ENCODE peak calls at places on chromosomes 1 and 21, in seven cellular contexts. P, O, U, M, X, Z and K are unnamed samples.

GRCh38 chr1:15094719-15095491 is 58.6 kb upstream of the TMEM51 start:
- DNase-seq in P (no peak), O (no peak), U (no peak), M (no peak), X (no peak), Z (no peak), K (no peak)

GRCh38 chr1:110476028-110476765 is 25.2 kb downstream of the PROK1 start:
- DNase-seq in P (no peak), O (no peak), U (no peak), M (no peak), X (no peak), Z (no peak), K (no peak)

GRCh38 chr21:46557919-46558392 is 46.9 kb downstream of the S100B start:
- DNase-seq in P (no peak), O (no peak), U (no peak), M (no peak), X (no peak), Z (no peak), K (peak; percentile 77)

GRCh38 chr1:8439015-8439702 is 121.2 kb downstream of the SLC45A1 start:
- DNase-seq in P (peak; percentile 80), O (peak; percentile 81), U (peak; percentile 88), M (peak; percentile 67), X (peak; percentile 81), Z (peak; percentile 73), K (no peak)

GRCh38 chr21:32653326-32653901 is 41.2 kb upstream of the CFAP298 start:
- DNase-seq in P (peak; percentile 43), O (peak; percentile 55), U (peak; percentile 69), M (no peak), X (no peak), Z (no peak), K (no peak)

GRCh38 chr21:17554619-17555472 is 42.0 kb downstream of the CXADR start:
- DNase-seq in P (peak; percentile 52), O (no peak), U (no peak), M (no peak), X (no peak), Z (no peak), K (no peak)

GRCh38 chr1:177229781-177230180 is 59.0 kb downstream of the BRINP2 start:
- DNase-seq in P (no peak), O (no peak), U (no peak), M (no peak), X (no peak), Z (no peak), K (peak; percentile 59)

GRCh38 chr1:239805888-239806772 is 285.6 kb upstream of the FMN2 start:
- DNase-seq in P (no peak), O (no peak), U (no peak), M (no peak), X (no peak), Z (no peak), K (no peak)

GRCh38 chr1:53366901-53367502 is 39.1 kb upstream of the LRP8 start:
- DNase-seq in P (no peak), O (peak; percentile 35), U (peak; percentile 28), M (no peak), X (no peak), Z (no peak), K (peak; percentile 10)

GRCh38 chr1:47333922-47334764 is 553 bp downstream of the CMPK1 start:
- DNase-seq in P (peak; percentile 96), O (peak; percentile 90), U (peak; percentile 90), M (peak; percentile 87), X (peak; percentile 55), Z (peak; percentile 89), K (peak; percentile 87)

GRCh38 chr1:28518745-28519341 is 13.0 kb downstream of the RCC1 start:
- DNase-seq in P (no peak), O (no peak), U (no peak), M (no peak), X (no peak), Z (no peak), K (peak; percentile 36)

GRCh38 chr1:196027127-196027526 is 581.1 kb downstream of the KCNT2 start:
- DNase-seq in P (no peak), O (no peak), U (no peak), M (no peak), X (no peak), Z (no peak), K (no peak)

GRCh38 chr1:91502882-91503184 is 2.2 kb downstream of the CDC7 start:
- DNase-seq in P (peak; percentile 23), O (no peak), U (no peak), M (no peak), X (peak; percentile 24), Z (no peak), K (no peak)

GRCh38 chr1:92567211-92567868 is 80.6 kb upstream of the GFI1 start:
- DNase-seq in P (no peak), O (no peak), U (no peak), M (no peak), X (peak; percentile 17), Z (no peak), K (no peak)

GRCh38 chr1:9586147-9586766 is 2.5 kb upstream of the TMEM201 start:
- DNase-seq in P (no peak), O (peak; percentile 36), U (no peak), M (no peak), X (no peak), Z (no peak), K (no peak)

GRCh38 chr21:25573409-25574206 is 33.7 kb downstream of the MRPL39 start:
- DNase-seq in P (no peak), O (no peak), U (no peak), M (no peak), X (peak; percentile 97), Z (no peak), K (no peak)

GRCh38 chr21:44063151-44063912 is 43.9 kb upstream of the PWP2 start:
- DNase-seq in P (no peak), O (no peak), U (no peak), M (no peak), X (no peak), Z (no peak), K (no peak)

GRCh38 chr1:91557039-91557690 is 56.5 kb downstream of the CDC7 start:
- DNase-seq in P (no peak), O (no peak), U (no peak), M (no peak), X (peak; percentile 37), Z (no peak), K (no peak)

GRCh38 chr1:155076371-155076770 is 2.3 kb upstream of the EFNA3 start:
- DNase-seq in P (no peak), O (no peak), U (no peak), M (no peak), X (no peak), Z (peak; percentile 4), K (no peak)

GRCh38 chr1:162301696-162302095 is 75.0 kb downstream of the SPATA46 start:
- DNase-seq in P (no peak), O (no peak), U (no peak), M (no peak), X (no peak), Z (no peak), K (no peak)

GRCh38 chr1:15525043-15525958 is 1.3 kb upstream of the CASP9 start:
- DNase-seq in P (peak; percentile 99), O (peak; percentile 100), U (peak; percentile 66), M (peak; percentile 26), X (no peak), Z (no peak), K (peak; percentile 97)

GRCh38 chr21:45380566-45380965 is 24.4 kb upstream of the COL18A1 start:
- DNase-seq in P (no peak), O (no peak), U (no peak), M (no peak), X (no peak), Z (peak; percentile 28), K (peak; percentile 43)

GRCh38 chr1:16905112-16905855 is 9.5 kb downstream of the RNU1-2 start:
- DNase-seq in P (peak; percentile 76), O (no peak), U (peak; percentile 82), M (peak; percentile 54), X (peak; percentile 86), Z (no peak), K (no peak)

GRCh38 chr1:116123837-116124533 is 12.8 kb downstream of the MAB21L3 start:
- DNase-seq in P (no peak), O (no peak), U (no peak), M (peak; percentile 68), X (no peak), Z (no peak), K (no peak)

GRCh38 chr1:116126281-116126680 is 15.1 kb downstream of the MAB21L3 start:
- DNase-seq in P (no peak), O (no peak), U (no peak), M (no peak), X (no peak), Z (no peak), K (no peak)

GRCh38 chr1:116125761-116126160 is 14.6 kb downstream of the MAB21L3 start:
- DNase-seq in P (no peak), O (peak; percentile 66), U (no peak), M (peak; percentile 69), X (no peak), Z (no peak), K (peak; percentile 64)

GRCh38 chr1:116119876-116120275 is 8.7 kb downstream of the MAB21L3 start:
- DNase-seq in P (no peak), O (no peak), U (no peak), M (no peak), X (no peak), Z (no peak), K (no peak)

GRCh38 chr1:116122955-116123757 is 12.0 kb downstream of the MAB21L3 start:
- DNase-seq in P (no peak), O (peak; percentile 78), U (no peak), M (peak; percentile 68), X (peak; percentile 78), Z (no peak), K (peak; percentile 89)
- H3K4me1 ChIP-seq in P (no peaks in the 10 kb centered on the region), O (no peaks in the 10 kb centered on the region), U (peaks cover 13% of the 10 kb centered on the region), M (no peaks in the 10 kb centered on the region), X (peaks cover 6% of the 10 kb centered on the region), Z (no peaks in the 10 kb centered on the region), K (peaks cover 21% of the 10 kb centered on the region)

GRCh38 chr1:245963649-245964048 is 543.4 kb downstream of the SMYD3 start:
- DNase-seq in P (no peak), O (no peak), U (no peak), M (no peak), X (no peak), Z (no peak), K (no peak)
- H3K4me1 ChIP-seq in P (no peaks in the 10 kb centered on the region), O (no peaks in the 10 kb centered on the region), U (peaks cover under 1% of the 10 kb centered on the region), M (no peaks in the 10 kb centered on the region), X (peaks cover 1% of the 10 kb centered on the region), Z (no peaks in the 10 kb centered on the region), K (no peaks in the 10 kb centered on the region)

DNA sequence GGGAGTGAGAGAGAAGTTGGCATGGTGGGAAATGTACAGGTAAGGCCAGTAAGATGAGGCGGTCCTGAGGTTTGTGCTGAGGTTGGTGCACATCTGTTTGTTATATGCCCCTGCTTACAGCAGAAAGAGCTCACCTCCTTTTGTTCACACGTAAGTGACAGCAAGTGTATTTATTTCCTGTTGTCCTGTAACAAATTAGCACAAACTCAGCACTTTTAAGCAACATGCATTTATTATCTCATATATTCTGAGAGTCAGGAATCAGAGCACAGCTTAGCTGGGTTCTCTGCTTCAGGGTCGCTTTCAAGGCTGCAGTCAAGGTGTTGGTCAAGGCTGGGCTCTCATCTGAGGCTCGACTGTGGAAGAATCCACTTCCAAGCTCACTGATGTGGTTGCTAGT is 45.8 kb downstream of the TENT5C start:
- DNase-seq in P (no peak), O (no peak), U (no peak), M (no peak), X (no peak), Z (no peak), K (no peak)
- H3K4me1 ChIP-seq in P (no peaks in the 10 kb centered on the region), O (peaks cover 24% of the 10 kb centered on the region), U (no peaks in the 10 kb centered on the region), M (peaks cover 2% of the 10 kb centered on the region), X (no peaks in the 10 kb centered on the region), Z (peaks cover 16% of the 10 kb centered on the region), K (no peaks in the 10 kb centered on the region)

DNA sequence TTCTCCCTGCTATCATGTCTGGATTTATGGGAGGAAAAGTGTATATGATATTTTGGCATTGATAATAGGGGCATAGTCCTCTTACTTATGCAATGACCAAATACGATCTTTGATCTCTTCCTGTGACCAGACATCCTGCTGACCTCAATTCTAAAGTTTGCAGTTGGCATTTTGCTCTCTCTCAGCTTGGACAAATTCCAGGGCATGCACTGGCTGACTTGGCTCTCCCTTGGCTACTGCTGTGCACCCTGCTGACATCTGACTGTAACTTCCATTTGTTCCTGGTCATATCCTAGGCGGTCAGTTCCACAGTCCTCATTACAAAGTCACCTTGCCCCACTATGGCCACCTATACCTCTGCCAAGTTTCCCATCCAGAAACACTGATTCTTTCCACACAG is 380.7 kb upstream of the NR5A2 start:
- DNase-seq in P (no peak), O (no peak), U (no peak), M (no peak), X (no peak), Z (no peak), K (no peak)
- H3K4me1 ChIP-seq in P (no peaks in the 10 kb centered on the region), O (no peaks in the 10 kb centered on the region), U (no peaks in the 10 kb centered on the region), M (no peaks in the 10 kb centered on the region), X (no peaks in the 10 kb centered on the region), Z (no peaks in the 10 kb centered on the region), K (no peaks in the 10 kb centered on the region)